ENCODE peak calls at places on chromosomes 11 and 22, in seven cellular contexts. X is HCT116, O is GM12878, Z is SK-N-SH, B is HepG2, T is K562, P is H1. F is an unnamed sample.

GRCh38 chr11:10455637-10456487 is 798 bp downstream of the AMPD3 start:
- DNase-seq in Z (peak; percentile 78), T (peak; percentile 95), P (peak; percentile 52), B (peak; percentile 25), O (peak; percentile 43), X (peak; percentile 26), F (no peak)

GRCh38 chr11:62544521-62545436 is 1.8 kb downstream of the AHNAK start:
- DNase-seq in P (no peak), B (no peak), O (no peak), T (peak; percentile 55), Z (no peak), X (no peak), F (peak; percentile 51)

GRCh38 chr11:20160425-20161229 is at the start of gene DBX1:
- DNase-seq in X (no peak), B (no peak), T (no peak), O (no peak), P (no peak), Z (peak; percentile 22), F (no peak)

GRCh38 chr11:63560506-63561179 is 2.5 kb downstream of the PLAAT2 start:
- DNase-seq in Z (no peak), T (no peak), B (no peak), P (no peak), X (no peak), O (no peak), F (peak; percentile 87)

GRCh38 chr11:44886765-44887164 is 63.9 kb downstream of the TP53I11 start:
- DNase-seq in Z (no peak), T (no peak), B (no peak), O (no peak), P (no peak), X (no peak), F (no peak)

GRCh38 chr11:15905815-15906214 is 450.5 kb downstream of the SOX6 start:
- DNase-seq in T (no peak), P (no peak), B (no peak), O (no peak), Z (no peak), X (no peak), F (no peak)

GRCh38 chr11:65224939-65225283 is 36.9 kb upstream of the POLA2 start:
- DNase-seq in P (no peak), Z (no peak), T (peak; percentile 68), B (no peak), X (peak; percentile 36), O (no peak), F (no peak)

GRCh38 chr11:66363805-66364535 is 7.6 kb downstream of the SLC29A2 start:
- DNase-seq in Z (peak; percentile 86), X (no peak), O (no peak), B (no peak), P (peak; percentile 99), T (peak; percentile 85), F (peak; percentile 58)

GRCh38 chr11:75562048-75562835 is at the start of gene SERPINH1:
- DNase-seq in B (peak; percentile 81), X (peak; percentile 72), O (peak; percentile 58), P (peak; percentile 83), Z (peak; percentile 95), T (peak; percentile 91), F (peak; percentile 98)

GRCh38 chr22:33380789-33381530 is 322.8 kb upstream of the SYN3 start:
- DNase-seq in Z (no peak), T (no peak), P (no peak), B (no peak), X (no peak), O (peak; percentile 11), F (no peak)

GRCh38 chr11:134478176-134478575 is 66.1 kb upstream of the B3GAT1 start:
- DNase-seq in T (no peak), Z (no peak), B (no peak), P (no peak), X (no peak), O (no peak), F (no peak)

GRCh38 chr11:30006876-30007275 is 10.0 kb downstream of the KCNA4 start:
- DNase-seq in O (no peak), X (no peak), Z (no peak), B (no peak), P (no peak), T (no peak), F (no peak)

GRCh38 chr22:29359469-29359868 is 28.9 kb downstream of the AP1B1 start:
- DNase-seq in X (peak; percentile 16), B (peak; percentile 50), O (no peak), Z (peak; percentile 81), T (peak; percentile 16), P (peak; percentile 73), F (peak; percentile 47)

GRCh38 chr11:74412733-74413359 is 14.6 kb upstream of the PGM2L1 start:
- DNase-seq in O (no peak), X (no peak), P (no peak), B (no peak), Z (no peak), T (no peak), F (no peak)

GRCh38 chr11:80103149-80103859 is 662.5 kb upstream of the TENM4 start:
- DNase-seq in O (no peak), T (no peak), B (peak; percentile 15), P (no peak), X (no peak), Z (no peak), F (no peak)

GRCh38 chr11:131916633-131917032 is 546.2 kb downstream of the NTM start:
- DNase-seq in T (no peak), O (no peak), Z (no peak), P (no peak), X (no peak), B (no peak), F (no peak)

GRCh38 chr11:47078751-47079524 is 97.7 kb downstream of the ARFGAP2 start:
- DNase-seq in B (no peak), Z (no peak), P (no peak), X (no peak), O (no peak), T (no peak), F (no peak)

GRCh38 chr22:43173976-43174720 is 12.8 kb downstream of the TTLL12 start:
- DNase-seq in X (no peak), T (no peak), Z (no peak), O (no peak), P (no peak), B (no peak), F (no peak)

GRCh38 chr11:130404727-130405126 is 23.7 kb downstream of the ADAMTS8 start:
- DNase-seq in O (no peak), B (no peak), X (no peak), P (no peak), T (no peak), Z (no peak), F (no peak)
- TF ChIP-seq JUND in O (no peak), B (no peak), X (no peak), P (no peak), T (no peak), Z (no peak), F (no peak)

GRCh38 chr11:120578591-120579154 is 67.1 kb downstream of the GRIK4 start:
- DNase-seq in B (no peak), P (no peak), Z (no peak), T (no peak), O (no peak), X (no peak), F (no peak)
- TF ChIP-seq JUND in B (no peak), P (no peak), Z (no peak), T (no peak), O (no peak), X (no peak), F (no peak)

GRCh38 chr22:49961601-49962011 is 1.0 kb downstream of the PIM3 start:
- DNase-seq in O (no peak), Z (no peak), T (no peak), B (no peak), P (no peak), X (no peak), F (no peak)

GRCh38 chr22:49962012-49962750 is 1.6 kb downstream of the PIM3 start:
- DNase-seq in T (peak; percentile 91), P (peak; percentile 77), X (no peak), Z (peak; percentile 89), B (peak; percentile 87), O (no peak), F (peak; percentile 95)

GRCh38 chr22:49964136-49964492 is 3.5 kb downstream of the PIM3 start:
- DNase-seq in X (no peak), B (no peak), O (no peak), T (no peak), Z (peak; percentile 8), P (no peak), F (no peak)

GRCh38 chr22:49963647-49964026 is 3.1 kb downstream of the PIM3 start:
- DNase-seq in X (no peak), P (no peak), T (no peak), O (no peak), Z (peak; percentile 10), B (no peak), F (no peak)

DNA sequence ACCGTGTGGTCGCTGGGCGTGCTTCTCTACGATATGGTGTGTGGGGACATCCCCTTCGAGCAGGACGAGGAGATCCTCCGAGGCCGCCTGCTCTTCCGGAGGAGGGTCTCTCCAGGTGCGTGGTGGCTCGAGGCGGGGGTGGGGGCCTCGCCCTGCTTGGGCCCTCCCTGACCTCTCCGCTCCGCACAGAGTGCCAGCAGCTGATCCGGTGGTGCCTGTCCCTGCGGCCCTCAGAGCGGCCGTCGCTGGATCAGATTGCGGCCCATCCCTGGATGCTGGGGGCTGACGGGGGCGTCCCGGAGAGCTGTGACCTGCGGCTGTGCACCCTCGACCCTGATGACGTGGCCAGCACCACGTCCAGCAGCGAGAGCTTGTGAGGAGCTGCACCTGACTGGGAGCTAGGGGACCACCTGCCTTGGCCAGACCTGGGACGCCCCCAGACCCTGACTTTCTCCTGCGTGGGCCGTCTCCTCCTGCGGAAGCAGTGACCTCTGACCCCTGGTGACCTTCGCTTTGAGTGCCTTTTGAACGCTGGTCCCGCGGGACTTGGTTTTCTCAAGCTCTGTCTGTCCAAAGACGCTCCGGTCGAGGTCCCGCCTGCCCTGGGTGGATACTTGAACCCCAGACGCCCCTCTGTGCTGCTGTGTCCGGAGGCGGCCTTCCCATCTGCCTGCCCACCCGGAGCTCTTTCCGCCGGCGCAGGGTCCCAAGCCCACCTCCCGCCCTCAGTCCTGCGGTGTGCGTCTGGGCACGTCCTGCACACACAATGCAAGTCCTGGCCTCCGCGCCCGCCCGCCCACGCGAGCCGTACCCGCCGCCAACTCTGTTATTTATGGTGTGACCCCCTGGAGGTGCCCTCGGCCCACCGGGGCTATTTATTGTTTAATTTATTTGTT is 2.4 kb downstream of the PIM3 start:
- DNase-seq in P (no peak), X (no peak), B (no peak), Z (no peak), O (no peak), T (no peak), F (no peak)
- TF ChIP-seq JUND in P (no peak), X (no peak), B (no peak), Z (no peak), O (no peak), T (no peak), F (no peak)

DNA sequence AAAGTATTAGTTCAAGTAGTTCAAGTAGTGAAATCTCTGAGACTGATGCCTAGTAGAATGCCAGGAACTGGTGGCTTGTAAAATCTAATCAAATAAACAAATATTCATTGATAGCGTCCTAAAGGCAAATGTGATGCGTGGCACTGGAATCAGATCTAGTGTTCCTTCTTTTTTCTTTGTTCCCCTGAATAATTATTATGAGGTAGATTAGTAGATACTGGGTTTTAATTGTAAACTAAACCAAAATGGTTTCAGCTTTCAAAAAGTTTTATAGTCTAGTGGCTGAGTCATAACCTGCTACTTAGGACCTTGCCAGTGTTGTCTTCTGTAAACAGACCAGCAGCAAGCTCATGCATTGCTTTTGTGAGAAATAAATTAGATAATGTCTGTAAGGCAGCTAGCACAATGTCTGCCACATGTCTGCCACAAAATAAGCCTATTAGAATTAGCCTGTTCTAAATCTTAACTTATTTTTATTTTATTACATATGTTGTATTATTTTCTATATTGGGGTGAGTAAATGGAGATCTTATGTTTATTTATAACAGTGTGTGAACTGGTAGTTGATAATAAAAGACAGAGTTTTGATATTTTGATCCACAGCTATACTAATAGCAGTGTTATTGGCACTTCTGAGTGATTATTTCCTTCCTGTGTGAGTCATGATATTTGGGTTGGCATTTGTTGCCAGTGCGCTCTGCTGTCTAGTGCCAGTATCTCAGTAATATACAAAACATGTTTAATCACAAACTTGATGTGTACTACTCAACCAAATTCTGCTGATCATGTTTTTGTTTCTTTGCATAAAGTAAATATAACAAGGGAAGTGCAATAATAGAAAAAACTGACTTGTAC is 135.7 kb downstream of the TMEM135 start:
- DNase-seq in B (peak; percentile 19), X (peak; percentile 56), P (no peak), O (no peak), T (no peak), Z (no peak), F (no peak)
- TF ChIP-seq JUND in B (no peak), X (peak; percentile 68), P (no peak), O (no peak), T (peak; percentile 36), Z (no peak), F (no peak)